ENCODE peak calls at places on chromosomes 16 and 17, in five cellular contexts. Q, F, E, X and I are unnamed samples.

GRCh38 chr16:86508028-86508946 is 2.0 kb upstream of the FOXF1 start:
- DNase-seq in E (no peak), F (peak), Q (peak), X (peak), I (no peak)

GRCh38 chr16:88533945-88534641 is 36.1 kb upstream of the ZC3H18 start:
- DNase-seq in E (peak), Q (peak), F (peak), X (peak), I (no peak)

GRCh38 chr17:31373150-31374082 is 18.1 kb upstream of the RAB11FIP4 start:
- DNase-seq in E (no peak), X (no peak), F (peak), Q (peak), I (no peak)

GRCh38 chr17:78653382-78653781 is 76.2 kb upstream of the DNAH17 start:
- DNase-seq in E (no peak), Q (peak), F (no peak), X (no peak), I (no peak)

GRCh38 chr17:68613739-68614298 is 12.7 kb upstream of the FAM20A start:
- DNase-seq in F (peak), X (peak), Q (peak), E (no peak), I (peak)

GRCh38 chr16:21684199-21684598 is 20.4 kb downstream of the OTOA start:
- DNase-seq in Q (no peak), F (peak), X (peak), E (no peak), I (no peak)

GRCh38 chr16:58110590-58111330 is 18.4 kb downstream of the CFAP20 start:
- DNase-seq in X (no peak), E (no peak), F (peak), Q (peak), I (peak)

GRCh38 chr17:48576479-48577309 is 1.5 kb downstream of the HOXB4 start:
- DNase-seq in X (no peak), E (no peak), Q (peak), F (no peak), I (no peak)

GRCh38 chr17:17778308-17779014 is 58.3 kb downstream of the SREBF1 start:
- DNase-seq in F (no peak), Q (no peak), E (no peak), X (no peak), I (no peak)

GRCh38 chr17:73902416-73903181 is 258.4 kb upstream of the SDK2 start:
- DNase-seq in X (peak), F (peak), Q (no peak), E (no peak), I (no peak)

GRCh38 chr17:27038676-27039075 is 255.2 kb upstream of the WSB1 start:
- DNase-seq in F (peak), Q (no peak), E (no peak), X (no peak), I (no peak)

GRCh38 chr17:42979511-42980273 is at the start of gene PTGES3L:
- DNase-seq in E (peak), Q (no peak), X (peak), F (peak), I (no peak)

GRCh38 chr17:81868674-81869220 is 2.4 kb downstream of the ARHGDIA start:
- DNase-seq in Q (peak), F (peak), E (peak), X (no peak), I (no peak)

GRCh38 chr17:81094744-81095607 is 60.0 kb downstream of the BAIAP2 start:
- DNase-seq in E (peak), Q (peak), X (peak), F (peak), I (peak)

GRCh38 chr16:55368205-55368604 is 44.2 kb downstream of the IRX6 start:
- DNase-seq in X (no peak), F (no peak), E (no peak), Q (no peak), I (no peak)

GRCh38 chr17:82863941-82864720 is 24.3 kb upstream of the ZNF750 start:
- DNase-seq in E (peak), F (no peak), Q (peak), X (no peak), I (no peak)

GRCh38 chr17:82493517-82493840 is 26.1 kb upstream of the FOXK2 start:
- DNase-seq in Q (no peak), E (peak), F (no peak), X (no peak), I (no peak)

GRCh38 chr16:62503073-62503472 is 466.8 kb upstream of the CDH8 start:
- DNase-seq in Q (no peak), F (no peak), X (no peak), E (no peak), I (no peak)

GRCh38 chr17:74282587-74283370 is 8.7 kb downstream of the DNAI2 start:
- DNase-seq in Q (peak), X (no peak), E (no peak), F (no peak), I (no peak)

GRCh38 chr17:63039899-63040602 is 74.0 kb downstream of the TANC2 start:
- DNase-seq in F (no peak), E (no peak), X (no peak), Q (peak), I (no peak)

GRCh38 chr17:83181991-83182619 is 102.7 kb downstream of the METRNL start:
- DNase-seq in E (no peak), F (no peak), X (peak), Q (no peak), I (no peak)

GRCh38 chr17:31838641-31839225 is 20.3 kb downstream of the COPRS start:
- DNase-seq in Q (no peak), E (no peak), X (no peak), F (no peak), I (no peak)

GRCh38 chr17:10032142-10032541 is 127.1 kb upstream of the RCVRN start:
- DNase-seq in E (no peak), Q (no peak), F (peak), X (no peak), I (no peak)

GRCh38 chr17:58084317-58084981 is 1.2 kb downstream of the DYNLL2 start:
- DNase-seq in F (peak), Q (peak), X (peak), E (peak), I (no peak)

GRCh38 chr17:76536511-76537287 is 810 bp downstream of the CYGB start:
- DNase-seq in E (no peak), F (peak), X (no peak), Q (no peak), I (no peak)

GRCh38 chr17:76537288-76537577 is 276 bp downstream of the CYGB start:
- DNase-seq in E (no peak), X (peak), Q (no peak), F (no peak), I (no peak)

GRCh38 chr17:76538941-76539340 is 903 bp upstream of the PRCD start:
- DNase-seq in X (no peak), F (no peak), Q (no peak), E (no peak), I (no peak)

GRCh38 chr17:76538281-76538931 is 897 bp upstream of the CYGB start:
- DNase-seq in E (no peak), X (no peak), F (peak), Q (no peak), I (no peak)

GRCh38 chr17:76537578-76538280 is at the start of gene CYGB:
- DNase-seq in X (no peak), F (peak), E (no peak), Q (no peak), I (no peak)
- TF ChIP-seq EZH2 in X (no peak), F (peak), E (no peak), Q (no peak), I (peak)

GRCh38 chr17:8052256-8053252 is 13.7 kb downstream of the ALOX15B start:
- DNase-seq in E (no peak), X (no peak), Q (no peak), F (no peak), I (no peak)

GRCh38 chr17:8053600-8053999 is 14.7 kb downstream of the ALOX15B start:
- DNase-seq in X (no peak), E (no peak), Q (no peak), F (no peak), I (peak)

GRCh38 chr17:8048236-8048635 is 9.4 kb downstream of the ALOX15B start:
- DNase-seq in Q (no peak), X (no peak), E (no peak), F (no peak), I (no peak)

GRCh38 chr17:8048736-8049135 is 9.9 kb downstream of the ALOX15B start:
- DNase-seq in Q (no peak), F (no peak), X (no peak), E (no peak), I (no peak)

GRCh38 chr17:8051831-8052230 is 13.0 kb downstream of the ALOX15B start:
- DNase-seq in F (no peak), Q (no peak), X (no peak), E (no peak), I (no peak)
- H3K4me2 ChIP-seq in F (no peak), Q (no peak), X (no peak), E (no peak), I (no peak)

DNA sequence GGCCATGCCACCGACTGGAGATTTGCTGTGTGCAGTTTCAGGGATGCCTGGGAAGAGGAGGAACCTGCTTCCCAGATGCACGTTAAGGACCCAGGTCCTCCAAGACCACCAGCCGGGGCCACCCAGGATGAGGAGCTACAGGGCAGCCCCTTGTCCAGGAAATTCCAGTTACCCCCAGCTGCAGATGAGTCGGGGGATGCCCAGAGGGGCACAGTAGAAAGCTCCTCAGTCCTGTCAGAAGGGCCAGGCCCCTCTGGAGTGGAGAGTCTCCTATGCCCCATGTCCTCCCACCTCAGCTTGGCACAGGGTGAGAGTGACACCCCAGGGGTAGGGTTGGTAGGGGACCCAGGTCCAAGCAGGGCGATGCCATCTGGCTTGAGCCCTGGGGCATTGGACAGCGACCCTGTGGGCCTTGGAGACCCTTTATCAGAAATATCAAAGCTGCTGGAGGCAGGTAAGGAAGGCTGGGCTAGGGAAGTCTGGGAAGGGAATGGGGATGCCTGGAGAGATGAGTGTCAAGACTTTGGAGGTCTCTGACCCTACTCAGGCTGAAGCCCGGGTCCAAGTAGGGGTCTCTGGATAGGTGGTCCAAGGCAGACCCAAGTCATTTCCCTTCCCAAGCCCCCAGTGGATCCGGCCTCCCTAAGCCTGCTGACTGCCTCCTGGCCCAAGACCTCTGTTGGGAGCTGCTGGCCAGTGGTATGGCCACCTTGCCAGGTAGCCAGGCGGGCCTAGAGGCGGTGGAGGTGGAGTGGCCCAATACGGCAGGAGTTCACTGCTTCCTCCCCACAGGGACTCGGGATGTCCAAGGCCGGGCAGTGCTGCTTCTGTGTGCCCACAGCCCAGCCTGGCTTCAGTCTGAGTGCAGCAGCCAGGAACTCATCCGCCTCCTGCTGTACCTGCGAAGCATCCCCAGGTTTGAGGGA is 1.0 kb downstream of the PLEKHG4 start:
- DNase-seq in X (no peak), E (no peak), Q (no peak), F (no peak), I (no peak)
- H3K4me3 ChIP-seq in X (peak), E (peak), Q (no peak), F (no peak), I (no peak)

DNA sequence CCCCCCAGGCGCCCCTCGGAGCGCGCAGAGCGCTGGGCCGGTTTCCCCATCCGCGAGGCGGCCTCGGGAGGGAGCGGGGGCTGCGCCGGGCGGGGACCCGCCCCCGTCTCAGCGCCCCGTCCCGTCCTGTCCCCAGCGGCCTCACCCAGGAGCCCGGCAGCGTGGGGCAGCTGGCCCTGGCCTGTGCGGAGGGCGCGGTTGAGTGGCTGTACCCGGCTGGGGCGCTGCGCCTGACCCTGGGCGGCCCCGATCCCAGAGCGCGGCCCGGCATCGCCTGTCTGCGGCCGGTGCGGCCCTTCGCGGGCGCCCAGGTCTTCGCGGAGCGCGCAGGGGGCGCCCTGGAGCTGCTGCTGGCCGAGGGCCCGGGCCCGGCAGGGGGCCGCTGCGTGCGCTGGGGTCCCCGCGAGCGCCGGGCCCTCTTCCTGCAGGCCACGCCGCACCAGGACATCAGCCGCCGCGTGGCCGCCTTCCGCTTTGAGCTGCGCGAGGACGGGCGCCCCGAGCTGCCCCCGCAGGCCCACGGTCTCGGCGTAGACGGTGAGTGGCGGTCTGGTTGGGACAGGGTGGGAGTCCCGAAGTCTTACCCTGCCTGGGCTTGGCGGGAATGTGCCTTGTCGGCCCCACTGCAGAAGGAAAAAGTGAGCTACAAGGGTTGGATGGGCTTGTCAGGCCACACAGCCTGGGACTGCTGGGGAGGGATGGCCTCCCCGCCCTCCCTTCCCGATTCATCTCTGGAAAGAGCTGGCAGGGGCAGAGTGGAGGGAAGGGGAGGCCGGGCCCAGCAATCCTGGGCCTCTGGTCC is 731 bp downstream of the METRN start:
- DNase-seq in E (peak), F (peak), X (no peak), Q (no peak), I (no peak)
- TF ChIP-seq EZH2 in E (no peak), F (peak), X (no peak), Q (no peak), I (no peak)

GRCh38 chr16:66272461-66272860 is 94.0 kb upstream of the CDH5 start:
- DNase-seq in X (no peak), F (no peak), E (no peak), Q (no peak), I (no peak)

GRCh38 chr16:66271074-66272060 is 95.1 kb upstream of the CDH5 start:
- DNase-seq in X (no peak), F (no peak), E (peak), Q (peak), I (no peak)

GRCh38 chr16:66267287-66268137 is 99.0 kb upstream of the CDH5 start:
- DNase-seq in E (no peak), F (no peak), Q (no peak), X (no peak), I (no peak)

GRCh38 chr16:66270333-66270927 is 96.1 kb upstream of the CDH5 start:
- DNase-seq in F (peak), E (peak), X (peak), Q (peak), I (no peak)

DNA sequence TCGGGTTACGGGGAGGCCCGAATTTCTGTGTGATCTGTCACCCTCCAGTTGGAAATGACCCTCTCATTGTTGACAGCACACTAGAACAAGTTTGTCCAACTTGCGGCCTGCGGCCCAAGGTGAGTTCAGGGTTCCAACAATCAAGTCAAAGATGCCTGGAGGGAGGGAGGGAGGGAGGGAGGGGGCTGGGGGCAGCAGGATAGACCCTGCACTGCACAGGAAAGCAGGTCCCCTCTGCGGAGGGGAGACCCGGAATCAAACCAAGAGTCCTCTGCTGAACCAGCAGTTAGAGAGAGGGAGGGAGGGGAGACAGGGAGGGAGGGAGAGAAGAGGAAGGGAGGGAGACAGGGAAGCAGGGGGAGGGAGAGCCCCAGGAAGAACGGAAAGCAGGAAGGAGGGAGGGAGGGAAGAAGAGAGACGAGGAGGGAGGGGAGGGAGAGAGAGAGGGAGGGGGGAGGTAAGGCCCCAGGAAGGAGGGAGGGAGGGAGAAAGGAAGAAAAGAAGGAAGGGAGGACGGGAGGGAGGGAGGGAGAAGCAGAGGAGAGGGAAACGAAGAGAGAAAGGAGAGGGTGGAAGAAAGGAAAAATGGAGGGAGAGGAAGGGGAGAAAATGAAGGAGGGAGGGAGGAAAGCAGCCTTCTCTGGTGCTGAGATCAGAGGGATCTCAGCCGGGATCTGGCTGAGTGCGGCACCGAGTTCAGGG is 96.7 kb upstream of the CDH5 start:
- DNase-seq in Q (no peak), E (no peak), X (no peak), F (peak), I (no peak)
- H3K4me2 ChIP-seq in Q (peak), E (peak), X (peak), F (peak), I (peak)